ENCODE peak calls at places on chromosomes 11 and 22, in five cellular contexts. G is activated effector memory CD4-positive, alpha-beta T cell treated with anti-CD3 and anti-CD28 coated beads, Interleukin-2, amount 50 U/mL, for 16 hours; T is HTR-8/SVneo; Y is NCI-H460; U is small intestine. O is an unnamed sample.

GRCh38 chr11:20399498-20399897 is 12.0 kb downstream of the PRMT3 start:
- DNase-seq in U (no peak), Y (no peak), T (no peak), G (no peak), O (no peak)

GRCh38 chr11:68589817-68590216 is 94.5 kb upstream of the GAL start:
- DNase-seq in U (no peak), Y (no peak), T (no peak), G (no peak), O (no peak)

GRCh38 chr11:74371269-74372039 is 26.8 kb downstream of the PGM2L1 start:
- DNase-seq in U (no peak), T (peak), G (no peak), Y (no peak), O (no peak)

GRCh38 chr22:50516068-50516467 is 8.0 kb downstream of the NCAPH2 start:
- DNase-seq in U (no peak), T (no peak), G (no peak), Y (no peak), O (no peak)

GRCh38 chr11:75597636-75598035 is 35.6 kb downstream of the SERPINH1 start:
- DNase-seq in U (peak), Y (no peak), G (no peak), T (peak), O (no peak)

GRCh38 chr11:65040520-65041205 is 347 bp upstream of the SAC3D1 start:
- DNase-seq in Y (peak), U (peak), G (peak), T (peak), O (peak)

GRCh38 chr11:40384991-40385390 is 1074.5 kb downstream of the LRRC4C start:
- DNase-seq in Y (no peak), G (no peak), U (no peak), T (no peak), O (no peak)

GRCh38 chr11:235180-235997 is 753 bp downstream of the SIRT3 start:
- DNase-seq in G (peak), U (peak), Y (no peak), T (no peak), O (peak)

GRCh38 chr11:111634981-111635705 is 32.9 kb downstream of the SIK2 start:
- DNase-seq in G (no peak), Y (no peak), T (no peak), U (no peak), O (no peak)

GRCh38 chr11:78202733-78203167 is 14.0 kb downstream of the USP35 start:
- DNase-seq in G (peak), U (peak), T (no peak), Y (no peak), O (peak)

GRCh38 chr22:50165438-50166123 is 5.0 kb upstream of the PANX2 start:
- DNase-seq in T (no peak), Y (no peak), U (no peak), G (peak), O (peak)

GRCh38 chr11:100630898-100631297 is 56.2 kb upstream of the ARHGAP42 start:
- DNase-seq in G (no peak), T (no peak), Y (no peak), U (peak), O (no peak)

GRCh38 chr22:45302047-45302446 is 7.7 kb upstream of the FAM118A start:
- DNase-seq in G (no peak), T (no peak), Y (peak), U (peak), O (no peak)

GRCh38 chr11:116813170-116813569 is 9.9 kb downstream of the APOA4 start:
- DNase-seq in G (no peak), T (no peak), Y (no peak), U (no peak), O (peak)

GRCh38 chr11:61102667-61103491 is 590 bp downstream of the CD5 start:
- DNase-seq in Y (no peak), G (peak), T (no peak), U (no peak), O (no peak)

GRCh38 chr11:54930930-54931329 is 224.3 kb downstream of the OR4A5 start:
- DNase-seq in Y (no peak), U (no peak), G (peak), T (no peak), O (peak)

GRCh38 chr11:14609902-14610301 is 33.7 kb upstream of the PDE3B start:
- DNase-seq in U (no peak), G (no peak), T (no peak), Y (no peak), O (no peak)

GRCh38 chr22:37486224-37486845 is at the start of gene MFNG:
- DNase-seq in T (no peak), U (peak), Y (no peak), G (peak), O (peak)

GRCh38 chr22:41057076-41057475 is 35.3 kb upstream of the EP300 start:
- DNase-seq in T (no peak), Y (no peak), G (no peak), U (no peak), O (no peak)

GRCh38 chr11:2209900-2210321 is 38.3 kb upstream of the TH start:
- DNase-seq in G (peak), Y (no peak), U (no peak), T (no peak), O (peak)

GRCh38 chr22:30969532-30970355 is 679 bp downstream of the TUG1 start:
- DNase-seq in Y (no peak), T (peak), U (peak), G (peak), O (peak)

GRCh38 chr11:4531666-4532065 is 13.3 kb upstream of the OR52M1 start:
- DNase-seq in U (no peak), Y (no peak), T (no peak), G (no peak), O (no peak)

GRCh38 chr11:67442504-67443398 is 525 bp downstream of the CORO1B start:
- DNase-seq in T (no peak), G (no peak), U (no peak), Y (no peak), O (no peak)

GRCh38 chr11:363948-364761 is 5.1 kb upstream of the B4GALNT4 start:
- DNase-seq in T (peak), U (peak), G (peak), Y (peak), O (peak)

GRCh38 chr22:11066458-11067285 is 4461.3 kb upstream of the OR11H1 start:
- DNase-seq in Y (no peak), G (no peak), U (no peak), T (no peak), O (peak)

GRCh38 chr22:21448627-21449416 is 18.4 kb upstream of the TMEM191C start:
- DNase-seq in Y (no peak), T (no peak), G (peak), U (no peak), O (peak)

GRCh38 chr22:37474447-37475090 is 11.6 kb downstream of the MFNG start:
- DNase-seq in T (no peak), U (no peak), G (no peak), Y (no peak), O (no peak)

GRCh38 chr11:12155696-12156095 is 45.3 kb downstream of the MICAL2 start:
- DNase-seq in U (no peak), Y (no peak), G (no peak), T (no peak), O (no peak)

GRCh38 chr11:94332814-94333213 is 28.4 kb downstream of the IZUMO1R start:
- DNase-seq in Y (no peak), U (no peak), T (no peak), G (no peak), O (no peak)

GRCh38 chr11:832529-833113 is at the start of gene CD151:
- DNase-seq in Y (no peak), G (peak), T (peak), U (peak), O (no peak)

GRCh38 chr11:133896642-133897330 is 51.5 kb upstream of the SPATA19 start:
- DNase-seq in T (no peak), G (peak), Y (no peak), U (no peak), O (peak)

GRCh38 chr11:35166369-35167360 is 27.7 kb downstream of the CD44 start:
- DNase-seq in T (peak), G (peak), U (no peak), Y (peak), O (peak)

GRCh38 chr11:32396331-32396730 is 39.0 kb downstream of the WT1 start:
- DNase-seq in Y (no peak), U (no peak), T (no peak), G (no peak), O (no peak)

GRCh38 chr11:35629914-35630313 is 11.7 kb downstream of the FJX1 start:
- DNase-seq in U (peak), Y (peak), G (no peak), T (peak), O (no peak)

O was measured in sigmoid colon.